ENCODE peak calls at places on chromosomes 1 and 21, in ten cellular contexts. One of them, this sample, is unnamed.

GRCh38 chr1:30083800-30084464 is 639.5 kb downstream of the MATN1 start:
- DNase-seq in HCT116: no peak
- DNase-seq in sigmoid colon: no peak
- DNase-seq in GM23338: no peak
- DNase-seq in transverse colon: no peak
- DNase-seq in GM12891: no peak
- DNase-seq in esophagus muscularis mucosa: no peak
- DNase-seq in Panc1: peak
- DNase-seq in breast epithelium: no peak
- DNase-seq in stomach: no peak
- DNase-seq in this sample: no peak

GRCh38 chr1:107124705-107125104 is 16.1 kb upstream of the NTNG1 start:
- DNase-seq in HCT116: no peak
- DNase-seq in sigmoid colon: no peak
- DNase-seq in GM23338: no peak
- DNase-seq in transverse colon: no peak
- DNase-seq in GM12891: no peak
- DNase-seq in esophagus muscularis mucosa: no peak
- DNase-seq in Panc1: no peak
- DNase-seq in breast epithelium: no peak
- DNase-seq in stomach: no peak
- DNase-seq in this sample: no peak

GRCh38 chr1:236338096-236338495 is 56.0 kb upstream of the EDARADD start:
- DNase-seq in HCT116: no peak
- DNase-seq in sigmoid colon: no peak
- DNase-seq in GM23338: no peak
- DNase-seq in transverse colon: no peak
- DNase-seq in GM12891: no peak
- DNase-seq in esophagus muscularis mucosa: no peak
- DNase-seq in Panc1: no peak
- DNase-seq in breast epithelium: no peak
- DNase-seq in stomach: no peak
- DNase-seq in this sample: no peak

GRCh38 chr1:32881871-32882850 is 4.1 kb upstream of the HPCA start:
- DNase-seq in HCT116: no peak
- DNase-seq in sigmoid colon: no peak
- DNase-seq in GM23338: no peak
- DNase-seq in transverse colon: no peak
- DNase-seq in GM12891: no peak
- DNase-seq in esophagus muscularis mucosa: no peak
- DNase-seq in Panc1: no peak
- DNase-seq in breast epithelium: no peak
- DNase-seq in stomach: peak
- DNase-seq in this sample: no peak

GRCh38 chr1:243268284-243268653 is 12.4 kb downstream of the SDCCAG8 start:
- DNase-seq in HCT116: peak
- DNase-seq in sigmoid colon: no peak
- DNase-seq in GM23338: no peak
- DNase-seq in transverse colon: no peak
- DNase-seq in GM12891: no peak
- DNase-seq in esophagus muscularis mucosa: no peak
- DNase-seq in Panc1: no peak
- DNase-seq in breast epithelium: no peak
- DNase-seq in stomach: no peak
- DNase-seq in this sample: no peak

GRCh38 chr1:53114090-53114489 is 28.3 kb downstream of the SLC1A7 start:
- DNase-seq in HCT116: no peak
- DNase-seq in sigmoid colon: no peak
- DNase-seq in GM23338: no peak
- DNase-seq in transverse colon: no peak
- DNase-seq in GM12891: no peak
- DNase-seq in esophagus muscularis mucosa: no peak
- DNase-seq in Panc1: no peak
- DNase-seq in breast epithelium: no peak
- DNase-seq in stomach: no peak
- DNase-seq in this sample: no peak

GRCh38 chr1:47999097-47999496 is 1.9 kb upstream of the TRABD2B start:
- DNase-seq in HCT116: no peak
- DNase-seq in sigmoid colon: no peak
- DNase-seq in GM23338: no peak
- DNase-seq in transverse colon: no peak
- DNase-seq in GM12891: no peak
- DNase-seq in esophagus muscularis mucosa: no peak
- DNase-seq in Panc1: no peak
- DNase-seq in breast epithelium: no peak
- DNase-seq in stomach: no peak
- DNase-seq in this sample: no peak

GRCh38 chr1:169250022-169250421 is 117.6 kb downstream of the NME7 start:
- DNase-seq in HCT116: no peak
- DNase-seq in sigmoid colon: no peak
- DNase-seq in GM23338: no peak
- DNase-seq in transverse colon: no peak
- DNase-seq in GM12891: no peak
- DNase-seq in esophagus muscularis mucosa: no peak
- DNase-seq in Panc1: no peak
- DNase-seq in breast epithelium: no peak
- DNase-seq in stomach: no peak
- DNase-seq in this sample: no peak

GRCh38 chr21:44459712-44460440 is 4.6 kb downstream of the LRRC3 start:
- DNase-seq in HCT116: no peak
- DNase-seq in sigmoid colon: peak
- DNase-seq in GM23338: no peak
- DNase-seq in transverse colon: no peak
- DNase-seq in GM12891: no peak
- DNase-seq in esophagus muscularis mucosa: no peak
- DNase-seq in Panc1: no peak
- DNase-seq in breast epithelium: no peak
- DNase-seq in stomach: no peak
- DNase-seq in this sample: no peak

DNA sequence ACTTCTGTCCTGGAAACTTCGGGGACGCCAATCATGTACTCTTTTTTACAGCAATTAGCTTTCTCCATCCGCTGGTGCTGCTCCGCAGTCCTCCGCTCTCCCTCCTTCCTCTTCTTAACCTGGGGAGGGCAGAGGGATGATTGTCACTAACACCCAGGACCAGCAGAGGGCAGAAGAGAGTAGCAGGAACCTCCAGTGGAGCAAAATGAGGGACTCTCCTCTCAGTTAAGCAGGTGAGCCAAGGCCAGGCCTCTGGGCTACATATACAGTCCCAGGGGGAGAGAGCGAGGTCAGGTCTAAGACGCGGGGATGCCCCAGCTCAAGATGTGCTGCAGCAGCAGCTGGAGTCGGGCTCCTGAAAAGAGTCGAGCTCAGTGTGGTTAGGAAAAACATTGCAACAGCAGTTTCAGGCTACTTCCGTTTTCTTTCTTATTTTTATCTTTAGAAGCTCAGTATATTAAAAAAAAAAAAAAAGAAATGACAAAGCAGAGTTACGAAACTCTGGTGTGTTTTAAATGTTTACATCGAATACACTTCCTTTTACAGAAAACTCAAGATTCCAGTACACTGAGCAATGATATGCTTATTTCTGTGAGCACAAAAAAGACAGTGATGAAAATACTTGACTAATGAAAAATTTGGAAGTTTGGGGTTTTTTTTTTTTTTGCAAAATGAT is 25.7 kb upstream of the NLRP3 start:
- DNase-seq in HCT116: peak
- DNase-seq in sigmoid colon: peak
- DNase-seq in GM23338: peak
- DNase-seq in transverse colon: peak
- DNase-seq in GM12891: peak
- DNase-seq in esophagus muscularis mucosa: peak
- DNase-seq in Panc1: peak
- DNase-seq in breast epithelium: peak
- DNase-seq in stomach: peak
- DNase-seq in this sample: peak
- TF ChIP-seq POLR2AphosphoS5 in HCT116: no peak
- TF ChIP-seq POLR2AphosphoS5 in sigmoid colon: peak
- TF ChIP-seq POLR2AphosphoS5 in GM23338: no peak
- TF ChIP-seq POLR2AphosphoS5 in transverse colon: no peak
- TF ChIP-seq POLR2AphosphoS5 in GM12891: no peak
- TF ChIP-seq POLR2AphosphoS5 in esophagus muscularis mucosa: no peak
- TF ChIP-seq POLR2AphosphoS5 in Panc1: no peak
- TF ChIP-seq POLR2AphosphoS5 in breast epithelium: no peak
- TF ChIP-seq POLR2AphosphoS5 in stomach: peak
- TF ChIP-seq POLR2AphosphoS5 in this sample: peak

DNA sequence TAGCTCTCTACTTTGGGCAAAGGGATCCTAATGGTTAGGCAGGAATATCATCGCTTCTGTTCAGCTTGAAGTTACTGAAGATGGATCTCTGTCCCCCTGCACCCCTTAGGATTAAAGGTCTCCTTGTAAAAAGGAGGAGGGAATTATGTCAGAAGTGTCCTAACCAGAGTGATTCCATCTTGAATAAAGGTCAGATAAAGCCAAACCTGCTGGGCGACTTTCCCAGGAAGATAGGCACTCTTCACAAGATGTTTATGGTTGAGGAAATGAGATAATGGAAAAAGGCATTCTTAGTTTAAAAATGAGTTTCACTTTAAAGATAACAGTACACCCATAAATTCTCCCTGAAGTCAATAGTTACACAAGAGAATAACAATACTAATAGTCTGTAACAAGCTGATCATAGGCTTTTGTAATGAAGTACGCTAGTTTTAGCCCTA is 1.7 kb upstream of the NENF start:
- DNase-seq in HCT116: no peak
- DNase-seq in sigmoid colon: no peak
- DNase-seq in GM23338: no peak
- DNase-seq in transverse colon: peak
- DNase-seq in GM12891: no peak
- DNase-seq in esophagus muscularis mucosa: no peak
- DNase-seq in Panc1: no peak
- DNase-seq in breast epithelium: no peak
- DNase-seq in stomach: no peak
- DNase-seq in this sample: no peak
- TF ChIP-seq POLR2AphosphoS5 in HCT116: no peak
- TF ChIP-seq POLR2AphosphoS5 in sigmoid colon: no peak
- TF ChIP-seq POLR2AphosphoS5 in GM23338: no peak
- TF ChIP-seq POLR2AphosphoS5 in transverse colon: peak
- TF ChIP-seq POLR2AphosphoS5 in GM12891: no peak
- TF ChIP-seq POLR2AphosphoS5 in esophagus muscularis mucosa: no peak
- TF ChIP-seq POLR2AphosphoS5 in Panc1: no peak
- TF ChIP-seq POLR2AphosphoS5 in breast epithelium: no peak
- TF ChIP-seq POLR2AphosphoS5 in stomach: no peak
- TF ChIP-seq POLR2AphosphoS5 in this sample: no peak

GRCh38 chr1:12622506-12622905 is 4.5 kb upstream of the DHRS3 start:
- DNase-seq in HCT116: no peak
- DNase-seq in sigmoid colon: no peak
- DNase-seq in GM23338: no peak
- DNase-seq in transverse colon: no peak
- DNase-seq in GM12891: no peak
- DNase-seq in esophagus muscularis mucosa: no peak
- DNase-seq in Panc1: no peak
- DNase-seq in breast epithelium: peak
- DNase-seq in stomach: peak
- DNase-seq in this sample: peak

GRCh38 chr1:12620142-12620865 is 2.3 kb upstream of the DHRS3 start:
- DNase-seq in HCT116: no peak
- DNase-seq in sigmoid colon: no peak
- DNase-seq in GM23338: no peak
- DNase-seq in transverse colon: no peak
- DNase-seq in GM12891: no peak
- DNase-seq in esophagus muscularis mucosa: no peak
- DNase-seq in Panc1: no peak
- DNase-seq in breast epithelium: peak
- DNase-seq in stomach: no peak
- DNase-seq in this sample: no peak

GRCh38 chr1:12619396-12620141 is 1.6 kb upstream of the DHRS3 start:
- DNase-seq in HCT116: peak
- DNase-seq in sigmoid colon: peak
- DNase-seq in GM23338: peak
- DNase-seq in transverse colon: peak
- DNase-seq in GM12891: peak
- DNase-seq in esophagus muscularis mucosa: peak
- DNase-seq in Panc1: peak
- DNase-seq in breast epithelium: peak
- DNase-seq in stomach: peak
- DNase-seq in this sample: peak

GRCh38 chr1:12620931-12621330 is 2.9 kb upstream of the DHRS3 start:
- DNase-seq in HCT116: no peak
- DNase-seq in sigmoid colon: no peak
- DNase-seq in GM23338: no peak
- DNase-seq in transverse colon: no peak
- DNase-seq in GM12891: no peak
- DNase-seq in esophagus muscularis mucosa: no peak
- DNase-seq in Panc1: no peak
- DNase-seq in breast epithelium: no peak
- DNase-seq in stomach: no peak
- DNase-seq in this sample: no peak

DNA sequence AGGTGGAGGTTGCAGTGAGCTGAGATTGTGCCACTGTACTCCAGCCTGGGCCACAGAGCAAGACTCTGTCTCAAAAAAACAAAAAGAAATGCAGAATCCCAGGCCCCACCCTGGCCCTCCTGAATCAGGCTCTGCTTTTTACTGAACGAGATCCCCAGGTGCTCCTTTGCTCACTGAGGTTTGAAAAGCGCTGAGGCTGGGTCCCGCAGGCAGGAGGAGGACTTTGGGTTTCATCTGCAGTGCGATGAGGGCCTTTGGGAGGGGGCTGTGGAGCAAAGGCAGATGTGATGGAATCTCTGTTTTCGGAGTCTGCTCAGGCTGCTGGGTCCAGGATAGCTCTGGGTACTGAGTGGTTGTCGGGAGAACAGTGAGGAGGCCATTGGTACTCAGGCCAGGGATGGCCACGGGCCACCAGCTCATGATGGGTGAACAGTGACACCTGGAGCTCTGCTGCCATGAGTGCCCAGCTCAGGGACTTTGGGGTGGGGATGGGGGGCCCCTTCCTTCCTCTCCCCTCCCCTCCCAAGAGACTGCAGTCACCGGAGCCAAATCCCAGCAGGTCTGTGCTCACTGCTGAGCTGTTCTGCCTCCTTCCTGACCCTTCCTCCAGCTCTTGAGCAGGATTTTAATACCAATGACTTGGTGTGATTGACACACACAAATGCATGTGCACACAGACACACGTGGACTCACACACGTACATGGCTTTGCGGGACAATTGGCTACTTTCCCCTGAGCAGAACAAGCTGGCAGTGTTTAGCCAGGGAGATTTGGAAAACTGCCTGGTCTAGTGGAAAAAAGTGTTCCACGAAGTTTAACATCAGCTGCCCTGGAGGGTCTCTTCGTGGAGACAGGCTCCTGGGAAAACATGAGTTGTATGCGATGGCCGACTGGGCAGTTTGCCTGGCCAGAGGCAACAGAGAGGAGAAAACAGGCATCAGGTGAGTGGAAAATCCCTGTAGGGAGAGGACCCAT is 3.6 kb upstream of the DHRS3 start:
- DNase-seq in HCT116: no peak
- DNase-seq in sigmoid colon: peak
- DNase-seq in GM23338: no peak
- DNase-seq in transverse colon: no peak
- DNase-seq in GM12891: no peak
- DNase-seq in esophagus muscularis mucosa: no peak
- DNase-seq in Panc1: no peak
- DNase-seq in breast epithelium: peak
- DNase-seq in stomach: peak
- DNase-seq in this sample: peak
- TF ChIP-seq POLR2AphosphoS5 in HCT116: no peak
- TF ChIP-seq POLR2AphosphoS5 in sigmoid colon: peak
- TF ChIP-seq POLR2AphosphoS5 in GM23338: no peak
- TF ChIP-seq POLR2AphosphoS5 in transverse colon: no peak
- TF ChIP-seq POLR2AphosphoS5 in GM12891: no peak
- TF ChIP-seq POLR2AphosphoS5 in esophagus muscularis mucosa: peak
- TF ChIP-seq POLR2AphosphoS5 in Panc1: no peak
- TF ChIP-seq POLR2AphosphoS5 in breast epithelium: no peak
- TF ChIP-seq POLR2AphosphoS5 in stomach: no peak
- TF ChIP-seq POLR2AphosphoS5 in this sample: peak

GRCh38 chr1:147821883-147822282 is 61.5 kb upstream of the GJA5 start:
- DNase-seq in HCT116: no peak
- DNase-seq in sigmoid colon: peak
- DNase-seq in GM23338: no peak
- DNase-seq in transverse colon: no peak
- DNase-seq in GM12891: no peak
- DNase-seq in esophagus muscularis mucosa: no peak
- DNase-seq in Panc1: no peak
- DNase-seq in breast epithelium: peak
- DNase-seq in stomach: no peak
- DNase-seq in this sample: no peak
- TF ChIP-seq POLR2AphosphoS5 in HCT116: no peak
- TF ChIP-seq POLR2AphosphoS5 in sigmoid colon: peak
- TF ChIP-seq POLR2AphosphoS5 in GM23338: no peak
- TF ChIP-seq POLR2AphosphoS5 in transverse colon: no peak
- TF ChIP-seq POLR2AphosphoS5 in GM12891: no peak
- TF ChIP-seq POLR2AphosphoS5 in esophagus muscularis mucosa: peak
- TF ChIP-seq POLR2AphosphoS5 in Panc1: no peak
- TF ChIP-seq POLR2AphosphoS5 in breast epithelium: peak
- TF ChIP-seq POLR2AphosphoS5 in stomach: no peak
- TF ChIP-seq POLR2AphosphoS5 in this sample: no peak